ENCODE peak calls at places on chromosome 17, in four cellular contexts. One of them, this sample, is unnamed.

GRCh38 chr17:74545456-74546230 is at the start of gene CD300C:
- DNase-seq in tibial nerve: no peak
- DNase-seq in sigmoid colon: no peak
- DNase-seq in effector memory CD4-positive, alpha-beta T cell: no peak
- DNase-seq in this sample: no peak

GRCh38 chr17:66906321-66907278 is 57.9 kb upstream of the CACNG4 start:
- DNase-seq in tibial nerve: peak; percentile 78
- DNase-seq in sigmoid colon: peak; percentile 86
- DNase-seq in effector memory CD4-positive, alpha-beta T cell: peak; percentile 23
- DNase-seq in this sample: peak; percentile 87

GRCh38 chr17:21028192-21028591 is 14.6 kb downstream of the USP22 start:
- DNase-seq in tibial nerve: no peak
- DNase-seq in sigmoid colon: no peak
- DNase-seq in effector memory CD4-positive, alpha-beta T cell: no peak
- DNase-seq in this sample: no peak

GRCh38 chr17:45116434-45117016 is 15.8 kb downstream of the PLCD3 start:
- DNase-seq in tibial nerve: no peak
- DNase-seq in sigmoid colon: no peak
- DNase-seq in effector memory CD4-positive, alpha-beta T cell: no peak
- DNase-seq in this sample: no peak

GRCh38 chr17:32487460-32488176 is 825 bp downstream of the CDK5R1 start:
- DNase-seq in tibial nerve: no peak
- DNase-seq in sigmoid colon: no peak
- DNase-seq in effector memory CD4-positive, alpha-beta T cell: no peak
- DNase-seq in this sample: peak; percentile 63

GRCh38 chr17:66578781-66579489 is 256.0 kb upstream of the CACNG5 start:
- DNase-seq in tibial nerve: no peak
- DNase-seq in sigmoid colon: no peak
- DNase-seq in effector memory CD4-positive, alpha-beta T cell: no peak
- DNase-seq in this sample: no peak

GRCh38 chr17:35981908-35982330 is 622 bp upstream of the CCL16 start:
- DNase-seq in tibial nerve: no peak
- DNase-seq in sigmoid colon: no peak
- DNase-seq in effector memory CD4-positive, alpha-beta T cell: no peak
- DNase-seq in this sample: no peak

GRCh38 chr17:40374965-40375498 is 10.5 kb upstream of the GJD3 start:
- DNase-seq in tibial nerve: no peak
- DNase-seq in sigmoid colon: no peak
- DNase-seq in effector memory CD4-positive, alpha-beta T cell: no peak
- DNase-seq in this sample: no peak

GRCh38 chr17:15048381-15048780 is 216.7 kb downstream of the PMP22 start:
- DNase-seq in tibial nerve: no peak
- DNase-seq in sigmoid colon: no peak
- DNase-seq in effector memory CD4-positive, alpha-beta T cell: no peak
- DNase-seq in this sample: no peak

GRCh38 chr17:46053911-46054534 is 55.0 kb downstream of the STH start:
- DNase-seq in tibial nerve: no peak
- DNase-seq in sigmoid colon: no peak
- DNase-seq in effector memory CD4-positive, alpha-beta T cell: no peak
- DNase-seq in this sample: no peak

GRCh38 chr17:2972749-2973148 is 90.7 kb downstream of the OR1D5 start:
- DNase-seq in tibial nerve: no peak
- DNase-seq in sigmoid colon: no peak
- DNase-seq in effector memory CD4-positive, alpha-beta T cell: no peak
- DNase-seq in this sample: no peak

GRCh38 chr17:41063449-41063848 is 2.2 kb downstream of the KRTAP2-4 start:
- DNase-seq in tibial nerve: no peak
- DNase-seq in sigmoid colon: no peak
- DNase-seq in effector memory CD4-positive, alpha-beta T cell: no peak
- DNase-seq in this sample: no peak

GRCh38 chr17:20993863-20994778 is 48.7 kb downstream of the USP22 start:
- DNase-seq in tibial nerve: no peak
- DNase-seq in sigmoid colon: no peak
- DNase-seq in effector memory CD4-positive, alpha-beta T cell: no peak
- DNase-seq in this sample: peak; percentile 63

GRCh38 chr17:40547079-40547784 is 18.0 kb downstream of the CCR7 start:
- DNase-seq in tibial nerve: no peak
- DNase-seq in sigmoid colon: peak; percentile 65
- DNase-seq in effector memory CD4-positive, alpha-beta T cell: no peak
- DNase-seq in this sample: peak; percentile 32

GRCh38 chr17:56678249-56679144 is 85.0 kb downstream of the NOG start:
- DNase-seq in tibial nerve: no peak
- DNase-seq in sigmoid colon: no peak
- DNase-seq in effector memory CD4-positive, alpha-beta T cell: no peak
- DNase-seq in this sample: no peak

GRCh38 chr17:75138519-75138918 is 7.0 kb upstream of the NT5C start:
- DNase-seq in tibial nerve: no peak
- DNase-seq in sigmoid colon: no peak
- DNase-seq in effector memory CD4-positive, alpha-beta T cell: no peak
- DNase-seq in this sample: no peak

GRCh38 chr17:32970281-32970680 is 21.4 kb upstream of the SPACA3 start:
- DNase-seq in tibial nerve: no peak
- DNase-seq in sigmoid colon: no peak
- DNase-seq in effector memory CD4-positive, alpha-beta T cell: no peak
- DNase-seq in this sample: no peak

GRCh38 chr17:32227910-32228309 is 37.7 kb upstream of the RHBDL3 start:
- DNase-seq in tibial nerve: no peak
- DNase-seq in sigmoid colon: no peak
- DNase-seq in effector memory CD4-positive, alpha-beta T cell: no peak
- DNase-seq in this sample: no peak

GRCh38 chr17:53721101-53721500 is 101.6 kb upstream of the KIF2B start:
- DNase-seq in tibial nerve: no peak
- DNase-seq in sigmoid colon: no peak
- DNase-seq in effector memory CD4-positive, alpha-beta T cell: no peak
- DNase-seq in this sample: no peak

GRCh38 chr17:51188321-51188853 is 22.2 kb downstream of the NME2 start:
- DNase-seq in tibial nerve: no peak
- DNase-seq in sigmoid colon: no peak
- DNase-seq in effector memory CD4-positive, alpha-beta T cell: no peak
- DNase-seq in this sample: no peak

GRCh38 chr17:6328279-6328678 is 106.6 kb downstream of the AIPL1 start:
- DNase-seq in tibial nerve: no peak
- DNase-seq in sigmoid colon: no peak
- DNase-seq in effector memory CD4-positive, alpha-beta T cell: no peak
- DNase-seq in this sample: no peak

GRCh38 chr17:9924735-9925191 is 19.7 kb upstream of the RCVRN start:
- DNase-seq in tibial nerve: peak; percentile 58
- DNase-seq in sigmoid colon: no peak
- DNase-seq in effector memory CD4-positive, alpha-beta T cell: no peak
- DNase-seq in this sample: no peak

GRCh38 chr17:74599531-74599939 is 7.5 kb upstream of the CD300LD start:
- DNase-seq in tibial nerve: no peak
- DNase-seq in sigmoid colon: no peak
- DNase-seq in effector memory CD4-positive, alpha-beta T cell: no peak
- DNase-seq in this sample: no peak

GRCh38 chr17:34378664-34379101 is 15.7 kb upstream of the CCL1 start:
- DNase-seq in tibial nerve: no peak
- DNase-seq in sigmoid colon: no peak
- DNase-seq in effector memory CD4-positive, alpha-beta T cell: no peak
- DNase-seq in this sample: peak; percentile 57

GRCh38 chr17:71899317-71899716 is 221.5 kb upstream of the SOX9 start:
- DNase-seq in tibial nerve: no peak
- DNase-seq in sigmoid colon: no peak
- DNase-seq in effector memory CD4-positive, alpha-beta T cell: no peak
- DNase-seq in this sample: no peak

GRCh38 chr17:63240106-63240505 is 206.0 kb downstream of the CYB561 start:
- DNase-seq in tibial nerve: no peak
- DNase-seq in sigmoid colon: no peak
- DNase-seq in effector memory CD4-positive, alpha-beta T cell: no peak
- DNase-seq in this sample: no peak

GRCh38 chr17:40854175-40854814 is 12.7 kb downstream of the KRT12 start:
- DNase-seq in tibial nerve: no peak
- DNase-seq in sigmoid colon: no peak
- DNase-seq in effector memory CD4-positive, alpha-beta T cell: no peak
- DNase-seq in this sample: no peak

GRCh38 chr17:73535746-73536145 is 108.5 kb downstream of the SDK2 start:
- DNase-seq in tibial nerve: no peak
- DNase-seq in sigmoid colon: no peak
- DNase-seq in effector memory CD4-positive, alpha-beta T cell: no peak
- DNase-seq in this sample: no peak

GRCh38 chr17:80926601-80927250 is 64.9 kb upstream of the CHMP6 start:
- DNase-seq in tibial nerve: no peak
- DNase-seq in sigmoid colon: no peak
- DNase-seq in effector memory CD4-positive, alpha-beta T cell: no peak
- DNase-seq in this sample: peak; percentile 31

GRCh38 chr17:3533752-3534151 is 23.9 kb downstream of the TRPV3 start:
- DNase-seq in tibial nerve: no peak
- DNase-seq in sigmoid colon: no peak
- DNase-seq in effector memory CD4-positive, alpha-beta T cell: no peak
- DNase-seq in this sample: no peak

GRCh38 chr17:60231234-60231633 is 81.5 kb downstream of the CA4 start:
- DNase-seq in tibial nerve: no peak
- DNase-seq in sigmoid colon: no peak
- DNase-seq in effector memory CD4-positive, alpha-beta T cell: no peak
- DNase-seq in this sample: no peak

GRCh38 chr17:28917029-28917428 is 14.2 kb upstream of the DHRS13 start:
- DNase-seq in tibial nerve: no peak
- DNase-seq in sigmoid colon: no peak
- DNase-seq in effector memory CD4-positive, alpha-beta T cell: no peak
- DNase-seq in this sample: no peak
- H3K36me3 ChIP-seq in tibial nerve: peaks cover 8% of the 10 kb centered on the region
- H3K36me3 ChIP-seq in sigmoid colon: peaks cover 80% of the 10 kb centered on the region
- H3K36me3 ChIP-seq in effector memory CD4-positive, alpha-beta T cell: peaks cover 93% of the 10 kb centered on the region
- H3K36me3 ChIP-seq in this sample: no peaks in the 10 kb centered on the region

GRCh38 chr17:55266051-55266957 is 1.5 kb downstream of the HLF start:
- DNase-seq in tibial nerve: no peak
- DNase-seq in sigmoid colon: peak; percentile 80
- DNase-seq in effector memory CD4-positive, alpha-beta T cell: peak; percentile 2
- DNase-seq in this sample: peak; percentile 44
- H3K4me3 ChIP-seq in tibial nerve: peak overlapping the region; percentile 73
- H3K4me3 ChIP-seq in sigmoid colon: peak overlapping the region; percentile 70
- H3K4me3 ChIP-seq in effector memory CD4-positive, alpha-beta T cell: peak overlapping the region; percentile 60
- H3K4me3 ChIP-seq in this sample: peak overlapping the region; percentile 36

DNA sequence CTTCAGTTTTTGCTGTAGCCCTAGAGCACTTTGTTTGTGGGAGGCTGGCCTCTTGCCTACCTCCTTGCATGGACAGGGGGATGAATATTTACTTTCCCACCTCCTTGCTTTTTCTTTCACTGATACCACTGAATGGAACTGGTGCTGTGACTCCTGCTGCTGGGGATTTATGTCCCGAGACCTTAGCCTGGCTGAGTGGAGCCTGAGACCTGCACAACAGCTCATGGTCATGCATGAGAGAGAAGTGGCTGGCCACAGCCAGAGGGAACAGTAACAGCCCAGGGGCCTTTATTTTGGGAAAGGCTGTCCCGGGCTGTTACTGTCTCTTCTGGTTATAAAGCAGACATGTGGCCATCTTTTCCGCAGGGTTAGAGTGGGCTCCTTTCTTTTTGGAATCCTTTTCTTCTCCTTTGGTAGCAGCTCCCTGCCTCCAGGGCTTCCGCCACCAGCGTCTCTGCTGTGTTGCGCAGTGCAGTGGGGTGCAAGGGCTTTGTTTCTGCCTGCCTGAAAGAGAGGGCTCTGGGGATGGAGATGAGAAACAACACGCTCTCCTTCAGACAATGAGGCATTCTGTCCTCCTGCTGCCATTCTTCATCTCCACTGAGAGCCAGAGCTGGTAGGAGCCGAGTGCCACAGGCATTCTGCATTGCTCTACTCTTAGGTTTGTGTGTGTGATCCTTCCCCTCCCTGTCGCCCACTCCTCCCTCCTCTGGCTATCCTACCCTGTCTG is 14.5 kb downstream of the SNX11 start:
- DNase-seq in tibial nerve: no peak
- DNase-seq in sigmoid colon: no peak
- DNase-seq in effector memory CD4-positive, alpha-beta T cell: no peak
- DNase-seq in this sample: no peak
- H3K36me3 ChIP-seq in tibial nerve: no peaks in the 10 kb centered on the region
- H3K36me3 ChIP-seq in sigmoid colon: peaks cover 42% of the 10 kb centered on the region
- H3K36me3 ChIP-seq in effector memory CD4-positive, alpha-beta T cell: peaks cover 37% of the 10 kb centered on the region
- H3K36me3 ChIP-seq in this sample: peaks cover 65% of the 10 kb centered on the region

GRCh38 chr17:8732406-8733065 is 12.1 kb downstream of the CCDC42 start:
- DNase-seq in tibial nerve: no peak
- DNase-seq in sigmoid colon: no peak
- DNase-seq in effector memory CD4-positive, alpha-beta T cell: no peak
- DNase-seq in this sample: no peak

GRCh38 chr17:8736362-8736761 is 8.3 kb downstream of the CCDC42 start:
- DNase-seq in tibial nerve: no peak
- DNase-seq in sigmoid colon: no peak
- DNase-seq in effector memory CD4-positive, alpha-beta T cell: no peak
- DNase-seq in this sample: no peak

GRCh38 chr17:8736796-8737195 is 7.8 kb downstream of the CCDC42 start:
- DNase-seq in tibial nerve: no peak
- DNase-seq in sigmoid colon: no peak
- DNase-seq in effector memory CD4-positive, alpha-beta T cell: no peak
- DNase-seq in this sample: no peak

GRCh38 chr17:8735336-8735939 is 9.2 kb downstream of the CCDC42 start:
- DNase-seq in tibial nerve: no peak
- DNase-seq in sigmoid colon: no peak
- DNase-seq in effector memory CD4-positive, alpha-beta T cell: no peak
- DNase-seq in this sample: no peak

GRCh38 chr17:8734876-8735275 is 9.8 kb downstream of the CCDC42 start:
- DNase-seq in tibial nerve: no peak
- DNase-seq in sigmoid colon: no peak
- DNase-seq in effector memory CD4-positive, alpha-beta T cell: no peak
- DNase-seq in this sample: no peak
- H3K4me3 ChIP-seq in tibial nerve: no peak overlapping the region
- H3K4me3 ChIP-seq in sigmoid colon: no peak overlapping the region
- H3K4me3 ChIP-seq in effector memory CD4-positive, alpha-beta T cell: no peak overlapping the region
- H3K4me3 ChIP-seq in this sample: no peak overlapping the region

DNA sequence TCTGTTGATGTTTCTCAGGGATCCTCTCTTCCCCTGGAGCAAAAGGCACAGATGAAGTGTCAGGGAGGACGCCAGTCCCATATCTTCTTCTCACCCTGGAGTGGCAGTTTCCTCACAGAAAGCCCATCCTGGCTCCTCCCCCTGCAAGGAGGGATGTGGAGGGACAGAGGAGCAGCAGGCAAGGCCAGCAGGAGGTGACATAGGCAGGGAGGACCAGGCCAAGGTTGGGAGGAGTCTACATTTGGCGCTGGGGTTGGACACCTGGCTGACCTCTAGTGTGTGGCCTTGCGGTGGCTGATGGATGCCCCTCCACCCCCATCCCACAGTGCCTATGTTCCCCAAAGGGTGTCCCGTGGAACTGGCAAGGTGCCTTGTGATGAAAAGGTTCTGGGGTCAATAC is 125.4 kb downstream of the SEC14L1 start:
- DNase-seq in tibial nerve: no peak
- DNase-seq in sigmoid colon: no peak
- DNase-seq in effector memory CD4-positive, alpha-beta T cell: no peak
- DNase-seq in this sample: no peak
- H3K36me3 ChIP-seq in tibial nerve: no peaks in the 10 kb centered on the region
- H3K36me3 ChIP-seq in sigmoid colon: no peaks in the 10 kb centered on the region
- H3K36me3 ChIP-seq in effector memory CD4-positive, alpha-beta T cell: no peaks in the 10 kb centered on the region
- H3K36me3 ChIP-seq in this sample: no peaks in the 10 kb centered on the region

GRCh38 chr17:82452162-82452561 is 1.6 kb upstream of the CYBC1 start:
- DNase-seq in tibial nerve: no peak
- DNase-seq in sigmoid colon: no peak
- DNase-seq in effector memory CD4-positive, alpha-beta T cell: no peak
- DNase-seq in this sample: no peak

GRCh38 chr17:82450357-82451106 is at the start of gene CYBC1:
- DNase-seq in tibial nerve: peak; percentile 89
- DNase-seq in sigmoid colon: peak; percentile 97
- DNase-seq in effector memory CD4-positive, alpha-beta T cell: peak; percentile 93
- DNase-seq in this sample: peak; percentile 97

GRCh38 chr17:82446649-82447048 is 3.9 kb downstream of the CYBC1 start:
- DNase-seq in tibial nerve: no peak
- DNase-seq in sigmoid colon: no peak
- DNase-seq in effector memory CD4-positive, alpha-beta T cell: no peak
- DNase-seq in this sample: no peak

GRCh38 chr17:82449136-82449882 is 1.2 kb downstream of the CYBC1 start:
- DNase-seq in tibial nerve: no peak
- DNase-seq in sigmoid colon: no peak
- DNase-seq in effector memory CD4-positive, alpha-beta T cell: peak; percentile 76
- DNase-seq in this sample: peak; percentile 98

GRCh38 chr17:82449883-82450356 is 632 bp downstream of the CYBC1 start:
- DNase-seq in tibial nerve: no peak
- DNase-seq in sigmoid colon: no peak
- DNase-seq in effector memory CD4-positive, alpha-beta T cell: no peak
- DNase-seq in this sample: no peak
- H3K4me3 ChIP-seq in tibial nerve: peak overlapping the region; percentile 98
- H3K4me3 ChIP-seq in sigmoid colon: peak overlapping the region; percentile 83
- H3K4me3 ChIP-seq in effector memory CD4-positive, alpha-beta T cell: peak overlapping the region; percentile 93
- H3K4me3 ChIP-seq in this sample: peak overlapping the region; percentile 86

This sample was measured in Peyer's patch.